ENCODE peak calls at places on chromosome 9, in ten cellular contexts. E is fibroblast of the aortic adventitia, M is lower lobe of right lung, X is foreskin fibroblast, K is sigmoid colon, L is prostate gland, T is HepG2, P is PC-9, H is left ventricle myocardium inferior, C is kidney. F is an unnamed sample.

GRCh38 chr9:78985084-78985738 is 586.6 kb upstream of the TLE4 start:
- DNase-seq in M (no peak), K (no peak), L (no peak), C (no peak), H (no peak), X (peak; percentile 52), T (no peak), E (no peak), P (no peak), F (peak; percentile 60)

GRCh38 chr9:569276-569675 is 272.2 kb upstream of the DMRT1 start:
- DNase-seq in H (no peak), T (no peak), C (no peak), L (no peak), K (no peak), P (no peak), X (no peak), M (no peak), E (no peak), F (no peak)

GRCh38 chr9:16828335-16829281 is 41.9 kb downstream of the BNC2 start:
- DNase-seq in K (peak; percentile 78), E (peak; percentile 47), L (no peak), C (peak; percentile 80), T (no peak), H (peak; percentile 49), P (no peak), X (peak; percentile 81), M (no peak), F (peak; percentile 46)

GRCh38 chr9:27194401-27195091 is 85.5 kb downstream of the TEK start:
- DNase-seq in P (no peak), E (peak; percentile 49), T (no peak), H (no peak), L (no peak), M (no peak), X (peak; percentile 2), K (no peak), C (no peak), F (peak; percentile 91)

GRCh38 chr9:93091453-93092081 is 4.5 kb upstream of the CARD19 start:
- DNase-seq in E (peak; percentile 82), T (peak; percentile 50), H (no peak), X (peak; percentile 94), L (no peak), M (peak; percentile 44), C (peak; percentile 69), P (peak; percentile 89), K (peak; percentile 72), F (peak; percentile 80)

GRCh38 chr9:110278080-110278707 is 21.9 kb upstream of the TXN start:
- DNase-seq in X (peak; percentile 30), T (no peak), H (no peak), K (no peak), P (peak; percentile 61), C (no peak), M (no peak), L (no peak), E (peak; percentile 52), F (peak; percentile 32)

GRCh38 chr9:28648723-28649122 is 1075.4 kb upstream of the C9orf72 start:
- DNase-seq in K (no peak), M (no peak), C (no peak), H (no peak), L (no peak), E (no peak), T (peak; percentile 8), P (no peak), X (no peak), F (no peak)

GRCh38 chr9:18429065-18429464 is 44.9 kb upstream of the ADAMTSL1 start:
- DNase-seq in L (no peak), X (peak; percentile 70), H (no peak), P (no peak), K (no peak), C (no peak), T (no peak), E (peak; percentile 64), M (no peak), F (peak; percentile 18)

GRCh38 chr9:34185778-34186551 is 7.1 kb downstream of the UBAP1 start:
- DNase-seq in L (peak; percentile 25), X (peak; percentile 83), K (peak; percentile 84), M (no peak), T (no peak), H (no peak), P (peak; percentile 96), E (peak; percentile 98), C (no peak), F (peak; percentile 93)

GRCh38 chr9:28289732-28290131 is 716.5 kb upstream of the C9orf72 start:
- DNase-seq in L (no peak), X (no peak), T (no peak), C (no peak), K (no peak), E (no peak), P (no peak), M (no peak), H (no peak), F (no peak)

GRCh38 chr9:34485822-34486221 is 27.2 kb downstream of the DNAI1 start:
- DNase-seq in T (no peak), X (no peak), H (no peak), K (no peak), E (no peak), L (no peak), C (no peak), M (no peak), P (no peak), F (no peak)

GRCh38 chr9:79796411-79796810 is 224.6 kb downstream of the TLE4 start:
- DNase-seq in E (no peak), H (no peak), P (no peak), X (peak; percentile 36), M (no peak), C (no peak), L (no peak), T (no peak), K (no peak), F (no peak)

GRCh38 chr9:33719581-33720374 is 75.6 kb upstream of the PRSS3 start:
- DNase-seq in L (no peak), T (peak; percentile 16), P (no peak), E (no peak), H (peak; percentile 15), K (no peak), C (no peak), M (peak; percentile 48), X (peak; percentile 20), F (no peak)

GRCh38 chr9:92576175-92576574 is 40.4 kb upstream of the ECM2 start:
- DNase-seq in M (no peak), E (no peak), K (no peak), C (no peak), H (no peak), T (no peak), L (no peak), X (peak; percentile 24), P (no peak), F (no peak)

GRCh38 chr9:4596165-4596922 is 65.8 kb upstream of the PLPP6 start:
- DNase-seq in M (no peak), P (no peak), K (no peak), E (no peak), T (no peak), L (no peak), X (no peak), C (no peak), H (no peak), F (peak; percentile 12)

DNA sequence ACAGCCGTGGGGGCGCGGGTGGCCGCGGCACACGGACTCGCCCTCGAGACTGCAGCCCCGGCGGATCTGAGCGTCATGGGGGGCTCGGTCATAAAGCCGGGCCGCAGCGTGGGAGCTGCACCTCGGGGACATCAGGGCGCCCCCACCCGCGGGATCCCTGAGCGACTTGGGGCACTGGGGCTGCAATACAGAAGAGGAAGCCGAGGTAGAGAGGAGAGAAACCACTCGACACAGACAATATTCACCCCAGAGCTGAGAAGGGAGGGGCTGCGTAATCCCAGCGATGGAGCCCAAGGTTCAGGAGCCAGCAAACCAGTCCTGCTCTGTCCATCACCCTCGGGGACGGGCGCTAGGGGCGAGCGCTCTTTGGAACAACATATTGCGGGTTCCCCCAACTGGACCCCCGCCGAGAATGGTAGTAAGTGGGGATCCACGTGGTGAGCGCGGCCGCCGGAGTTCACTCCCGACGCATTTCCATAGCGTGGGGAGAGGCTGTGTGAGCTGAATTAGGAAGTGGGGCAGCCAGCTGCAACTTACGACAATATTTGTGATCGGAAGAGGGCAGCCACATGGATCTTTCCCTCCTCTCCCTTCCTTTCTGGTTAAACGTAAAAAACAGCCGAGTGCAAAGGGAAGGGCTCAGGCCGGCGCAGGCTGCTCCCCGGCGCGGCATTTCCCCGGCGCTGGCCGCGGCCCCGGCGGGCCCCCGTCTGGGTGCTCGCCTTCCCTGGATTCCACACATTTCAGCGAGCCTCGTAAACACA is 9.9 kb downstream of the PTCH1 start:
- DNase-seq in P (no peak), H (peak; percentile 42), E (no peak), T (peak; percentile 47), M (no peak), K (peak; percentile 77), X (peak; percentile 77), C (peak; percentile 87), L (no peak), F (peak; percentile 73)
- TF ChIP-seq CTCF in P (no peak), H (no peak), E (no peak), T (peak; percentile 2), M (no peak), K (no peak), X (no peak), C (no peak), L (no peak), F (no peak)

GRCh38 chr9:122370303-122370702 is 521 bp upstream of the PTGS1 start:
- DNase-seq in T (no peak), X (no peak), E (no peak), C (no peak), H (no peak), M (peak; percentile 73), K (no peak), P (no peak), L (no peak), F (no peak)
- H3K4me3 ChIP-seq in T (no peak overlapping the region), X (peak overlapping the region; percentile 74), E (peak overlapping the region; percentile 84), C (no peak overlapping the region), H (peak overlapping the region; percentile 63), M (peak overlapping the region; percentile 59), K (peak overlapping the region; percentile 69), P (no peak overlapping the region), L (no peak overlapping the region), F (no peak overlapping the region)

GRCh38 chr9:91192785-91193657 is 168.7 kb downstream of the AUH start:
- DNase-seq in T (peak; percentile 95), C (peak; percentile 95), H (peak; percentile 76), K (peak; percentile 96), M (peak; percentile 74), P (peak; percentile 94), L (peak; percentile 77), X (peak; percentile 99), E (peak; percentile 100), F (peak; percentile 99)
- TF ChIP-seq CTCF in T (peak; percentile 39), C (no peak), H (peak; percentile 39), K (no peak), M (no peak), P (peak; percentile 26), L (no peak), X (no peak), E (peak; percentile 22), F (peak; percentile 2)

DNA sequence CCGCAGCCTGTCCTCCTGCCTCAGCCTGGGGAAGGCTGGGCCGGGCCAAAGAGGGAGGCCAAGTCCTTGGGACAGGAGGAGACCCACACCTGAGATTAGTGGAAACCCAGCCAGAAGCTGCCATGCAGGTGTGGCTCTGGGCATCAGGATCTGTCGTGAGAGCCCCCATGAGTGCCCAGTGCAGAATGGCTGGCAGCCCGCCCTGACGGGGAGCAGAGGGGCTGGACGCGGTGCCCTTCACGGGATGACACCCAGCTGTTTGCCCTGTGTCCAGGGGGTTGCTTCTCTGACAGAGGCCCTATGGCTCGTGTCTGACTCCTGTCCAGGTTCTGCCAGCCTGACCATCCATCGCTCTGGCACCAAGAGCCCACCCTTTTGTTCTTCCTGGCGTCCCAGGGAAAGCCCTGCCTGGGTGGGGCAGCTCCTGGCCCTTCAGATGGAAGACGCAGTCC is 8.5 kb downstream of the DIPK1B start:
- DNase-seq in M (no peak), E (no peak), K (no peak), T (no peak), C (no peak), H (no peak), L (no peak), P (no peak), X (no peak), F (no peak)
- H3K4me3 ChIP-seq in M (no peak overlapping the region), E (no peak overlapping the region), K (no peak overlapping the region), T (no peak overlapping the region), C (no peak overlapping the region), H (peak overlapping the region; percentile 15), L (no peak overlapping the region), P (no peak overlapping the region), X (no peak overlapping the region), F (no peak overlapping the region)